ENCODE peak calls at places on chromosomes 6 and 20, in nine cellular contexts. P is HCT116, Y is PC-9, T is body of pancreas, E is A549, G is astrocyte, U is pancreas, L is kidney, Z is hepatocyte. B is an unnamed sample. For H3K9me3 and H3K4me1, the result is how much of the 10 kb centered on the place peaks cover.

GRCh38 chr6:41189968-41190367 is 11.0 kb downstream of the TREML2 start:
- DNase-seq in P (no peak), Y (no peak), T (no peak), E (no peak), G (no peak), U (no peak), L (no peak), Z (no peak), B (no peak)

GRCh38 chr6:111972714-111973678 is 80.9 kb upstream of the CCN6 start:
- DNase-seq in P (no peak), Y (peak), T (peak), E (peak), G (peak), U (no peak), L (peak), Z (peak), B (peak)

GRCh38 chr6:13711384-13711725 is 280 bp downstream of the RANBP9 start:
- DNase-seq in P (no peak), Y (no peak), T (no peak), E (no peak), G (peak), U (peak), L (peak), Z (no peak), B (no peak)

GRCh38 chr6:40504274-40504673 is 82.9 kb downstream of the LRFN2 start:
- DNase-seq in P (peak), Y (no peak), T (no peak), E (no peak), G (no peak), U (no peak), L (no peak), Z (no peak), B (no peak)

GRCh38 chr20:8431538-8432434 is 299.7 kb downstream of the PLCB1 start:
- DNase-seq in P (no peak), Y (no peak), T (no peak), E (no peak), G (no peak), U (peak), L (peak), Z (peak), B (peak)

GRCh38 chr6:162852810-162853577 is 125.2 kb downstream of the PACRG start:
- DNase-seq in P (no peak), Y (no peak), T (no peak), E (no peak), G (no peak), U (no peak), L (peak), Z (no peak), B (no peak)

GRCh38 chr6:4180653-4181255 is 45.4 kb upstream of the ECI2 start:
- DNase-seq in P (peak), Y (no peak), T (peak), E (no peak), G (peak), U (no peak), L (no peak), Z (no peak), B (no peak)

GRCh38 chr6:131949909-131950766 is 1.0 kb downstream of the CCN2 start:
- DNase-seq in P (peak), Y (no peak), T (peak), E (peak), G (peak), U (peak), L (peak), Z (peak), B (peak)

GRCh38 chr20:48165401-48165685 is 380.1 kb upstream of the SULF2 start:
- DNase-seq in P (no peak), Y (no peak), T (peak), E (no peak), G (no peak), U (no peak), L (no peak), Z (no peak), B (no peak)

GRCh38 chr6:18307006-18307405 is 42.7 kb upstream of the DEK start:
- DNase-seq in P (no peak), Y (peak), T (no peak), E (no peak), G (peak), U (no peak), L (no peak), Z (no peak), B (no peak)

GRCh38 chr6:51569594-51569993 is 517.8 kb downstream of the PKHD1 start:
- DNase-seq in P (no peak), Y (no peak), T (no peak), E (no peak), G (no peak), U (no peak), L (no peak), Z (no peak), B (no peak)

GRCh38 chr6:42117843-42118161 is 24.6 kb downstream of the C6orf132 start:
- DNase-seq in P (no peak), Y (no peak), T (no peak), E (no peak), G (no peak), U (peak), L (no peak), Z (no peak), B (no peak)

GRCh38 chr20:56299362-56299761 is 50.8 kb downstream of the MC3R start:
- DNase-seq in P (no peak), Y (no peak), T (no peak), E (no peak), G (no peak), U (no peak), L (no peak), Z (no peak), B (no peak)

GRCh38 chr6:10347561-10348327 is 67.1 kb downstream of the TFAP2A start:
- DNase-seq in P (peak), Y (peak), T (no peak), E (peak), G (peak), U (no peak), L (no peak), Z (peak), B (no peak)

GRCh38 chr6:37804676-37805075 is 14.9 kb upstream of the ZFAND3 start:
- DNase-seq in P (no peak), Y (no peak), T (no peak), E (no peak), G (no peak), U (no peak), L (no peak), Z (no peak), B (no peak)

GRCh38 chr6:86858970-86859369 is 78.4 kb upstream of the HTR1E start:
- DNase-seq in P (no peak), Y (no peak), T (no peak), E (no peak), G (no peak), U (no peak), L (no peak), Z (no peak), B (no peak)

GRCh38 chr6:85864453-85865401 is 222.0 kb upstream of the SYNCRIP start:
- DNase-seq in P (no peak), Y (no peak), T (peak), E (no peak), G (no peak), U (no peak), L (no peak), Z (peak), B (no peak)

GRCh38 chr20:47110819-47111218 is 216.2 kb downstream of the EYA2 start:
- DNase-seq in P (no peak), Y (no peak), T (no peak), E (no peak), G (no peak), U (no peak), L (no peak), Z (no peak), B (no peak)

GRCh38 chr6:4693158-4693557 is 83.0 kb upstream of the CDYL start:
- DNase-seq in P (no peak), Y (no peak), T (no peak), E (no peak), G (no peak), U (no peak), L (no peak), Z (no peak), B (no peak)

GRCh38 chr20:36035720-36036119 is 67.3 kb downstream of the CNBD2 start:
- DNase-seq in P (no peak), Y (peak), T (no peak), E (no peak), G (peak), U (no peak), L (no peak), Z (no peak), B (no peak)

GRCh38 chr20:51462566-51463276 is 79.8 kb downstream of the NFATC2 start:
- DNase-seq in P (no peak), Y (no peak), T (peak), E (no peak), G (peak), U (no peak), L (peak), Z (peak), B (peak)

GRCh38 chr20:51536116-51537069 is 6.1 kb downstream of the NFATC2 start:
- DNase-seq in P (no peak), Y (no peak), T (peak), E (no peak), G (no peak), U (no peak), L (no peak), Z (no peak), B (no peak)

GRCh38 chr20:4585104-4585753 is 136.5 kb upstream of the PRND start:
- DNase-seq in P (no peak), Y (no peak), T (no peak), E (no peak), G (no peak), U (no peak), L (no peak), Z (no peak), B (no peak)

GRCh38 chr6:33169286-33170175 is 22.7 kb downstream of the COL11A2 start:
- DNase-seq in P (no peak), Y (no peak), T (no peak), E (no peak), G (no peak), U (no peak), L (no peak), Z (no peak), B (no peak)

GRCh38 chr6:39057251-39058155 is 8.9 kb downstream of the GLP1R start:
- DNase-seq in P (no peak), Y (no peak), T (no peak), E (no peak), G (no peak), U (no peak), L (no peak), Z (no peak), B (no peak)

GRCh38 chr6:722608-723007 is 29.7 kb upstream of the EXOC2 start:
- DNase-seq in P (no peak), Y (no peak), T (no peak), E (no peak), G (peak), U (no peak), L (no peak), Z (no peak), B (no peak)

GRCh38 chr6:23446394-23447001 is 679.5 kb upstream of the NRSN1 start:
- DNase-seq in P (peak), Y (no peak), T (no peak), E (peak), G (peak), U (no peak), L (no peak), Z (peak), B (no peak)

GRCh38 chr6:126063512-126064146 is 77.3 kb downstream of the TRMT11 start:
- DNase-seq in P (no peak), Y (no peak), T (no peak), E (no peak), G (peak), U (no peak), L (no peak), Z (peak), B (no peak)

GRCh38 chr6:29631860-29632731 is 887 bp downstream of the GABBR1 start:
- DNase-seq in P (no peak), Y (no peak), T (peak), E (peak), G (peak), U (peak), L (peak), Z (peak), B (peak)

GRCh38 chr20:41339957-41340326 is 679 bp upstream of the LPIN3 start:
- DNase-seq in P (peak), Y (peak), T (peak), E (peak), G (peak), U (peak), L (peak), Z (peak), B (peak)

GRCh38 chr6:88967891-88968290 is 4.5 kb upstream of the RNGTT start:
- DNase-seq in P (no peak), Y (no peak), T (no peak), E (no peak), G (no peak), U (no peak), L (no peak), Z (no peak), B (no peak)

GRCh38 chr6:101397199-101397598 is 3.7 kb downstream of the GRIK2 start:
- DNase-seq in P (no peak), Y (no peak), T (no peak), E (no peak), G (peak), U (no peak), L (no peak), Z (no peak), B (no peak)

GRCh38 chr6:113967777-113968176 is 3.2 kb downstream of the HDAC2 start:
- DNase-seq in P (no peak), Y (no peak), T (no peak), E (no peak), G (no peak), U (no peak), L (no peak), Z (no peak), B (no peak)

GRCh38 chr6:137193256-137194070 is 20.0 kb upstream of the IL22RA2 start:
- DNase-seq in P (no peak), Y (peak), T (no peak), E (no peak), G (no peak), U (no peak), L (no peak), Z (no peak), B (no peak)

GRCh38 chr6:137191670-137192069 is 18.2 kb upstream of the IL22RA2 start:
- DNase-seq in P (no peak), Y (no peak), T (no peak), E (no peak), G (no peak), U (no peak), L (no peak), Z (no peak), B (no peak)

GRCh38 chr6:137191238-137191637 is 17.8 kb upstream of the IL22RA2 start:
- DNase-seq in P (no peak), Y (no peak), T (no peak), E (no peak), G (no peak), U (no peak), L (no peak), Z (no peak), B (no peak)

GRCh38 chr6:137188855-137189254 is 15.4 kb upstream of the IL22RA2 start:
- DNase-seq in P (peak), Y (no peak), T (no peak), E (no peak), G (peak), U (no peak), L (no peak), Z (no peak), B (no peak)

DNA sequence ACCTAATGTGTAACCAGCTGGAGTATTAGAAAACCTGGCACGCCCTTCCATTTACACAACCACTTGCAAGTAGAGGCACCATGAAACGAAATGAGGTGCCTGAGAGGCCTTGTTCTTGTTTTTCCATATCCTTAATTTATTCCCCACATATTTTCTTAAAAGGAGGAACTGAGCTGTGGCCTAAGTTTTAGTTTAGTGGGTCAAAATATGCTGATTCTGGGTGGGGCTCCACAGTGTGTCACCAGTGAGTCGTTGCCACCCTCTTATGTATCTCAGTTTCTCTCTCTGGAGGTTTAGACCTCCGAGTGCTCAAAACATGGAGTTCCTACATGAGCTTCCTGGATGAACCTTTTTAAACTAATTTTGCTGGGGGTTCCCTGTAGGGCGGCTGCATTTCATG is 17.3 kb upstream of the IL22RA2 start:
- DNase-seq in P (no peak), Y (no peak), T (no peak), E (no peak), G (no peak), U (no peak), L (no peak), Z (no peak), B (no peak)
- H3K9me3 ChIP-seq in P (under half), Y (under half), T (under half), E (under half), G (under half), U (under half), L (under half), Z (under half), B (under half)

GRCh38 chr6:72042088-72042487 is 155.7 kb downstream of the RIMS1 start:
- DNase-seq in P (no peak), Y (no peak), T (no peak), E (no peak), G (no peak), U (no peak), L (no peak), Z (peak), B (no peak)
- TF ChIP-seq CTCF in P (no peak), Y (no peak), T (no peak), E (no peak), G (no peak), U (no peak), L (no peak), Z (peak), B (no peak)

GRCh38 chr6:7200598-7201443 is 93.1 kb downstream of the RREB1 start:
- DNase-seq in P (no peak), Y (peak), T (peak), E (no peak), G (no peak), U (peak), L (no peak), Z (peak), B (no peak)

GRCh38 chr6:7197752-7198151 is 90.0 kb downstream of the RREB1 start:
- DNase-seq in P (no peak), Y (no peak), T (no peak), E (no peak), G (no peak), U (no peak), L (no peak), Z (no peak), B (no peak)

GRCh38 chr6:7196685-7197283 is 89.0 kb downstream of the RREB1 start:
- DNase-seq in P (no peak), Y (no peak), T (no peak), E (no peak), G (no peak), U (no peak), L (no peak), Z (no peak), B (no peak)

GRCh38 chr6:7201444-7201731 is 93.6 kb downstream of the RREB1 start:
- DNase-seq in P (no peak), Y (no peak), T (no peak), E (no peak), G (no peak), U (no peak), L (no peak), Z (no peak), B (no peak)

DNA sequence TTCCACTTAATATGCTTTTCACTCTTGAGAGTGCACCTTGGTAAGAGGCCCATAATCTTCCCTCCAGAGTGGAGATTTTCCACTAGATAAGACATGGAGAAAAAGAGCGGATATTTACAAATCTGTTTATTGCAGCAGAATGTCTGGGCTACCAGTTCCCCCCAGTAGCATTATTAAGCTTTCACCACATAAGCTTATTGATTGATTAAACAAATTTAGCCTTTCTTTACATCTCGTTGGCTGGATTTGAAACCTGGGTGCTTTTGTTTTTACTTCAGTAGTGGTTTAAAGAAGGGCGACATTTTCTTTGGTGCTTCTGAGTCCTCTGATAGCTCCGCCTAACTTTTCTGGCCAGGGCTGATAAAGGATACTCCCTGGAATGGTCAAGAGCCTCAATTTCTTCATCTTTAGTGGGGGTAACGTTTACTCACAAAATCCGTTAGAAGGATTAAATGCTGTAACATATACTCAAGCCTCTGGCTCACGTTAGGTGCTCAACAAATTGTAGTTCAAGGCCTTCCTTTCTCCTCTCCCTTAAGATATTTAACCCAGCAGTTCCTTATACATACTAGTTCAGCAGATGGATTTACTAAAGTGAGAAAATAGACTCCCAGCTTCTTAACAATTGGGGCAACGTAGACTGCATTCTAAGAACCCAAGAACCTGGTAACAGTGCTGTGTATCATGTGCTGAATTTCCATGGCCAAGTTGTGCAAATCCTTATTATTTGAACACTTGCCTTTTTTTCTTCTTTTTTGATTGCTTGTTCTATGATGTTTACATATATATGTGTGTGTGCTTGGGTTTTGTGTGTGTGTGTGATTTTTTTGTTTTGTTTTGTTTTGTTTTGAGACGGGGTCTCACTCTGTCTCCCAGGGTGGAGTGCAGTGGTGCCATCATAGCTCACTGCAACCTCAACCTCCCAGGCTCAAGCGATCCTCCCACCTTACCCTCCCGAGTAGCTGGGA is 91.4 kb downstream of the RREB1 start:
- DNase-seq in P (no peak), Y (no peak), T (no peak), E (no peak), G (no peak), U (no peak), L (no peak), Z (no peak), B (no peak)
- H3K4me1 ChIP-seq in P (under half), Y (under half), T (half or more), E (under half), G (under half), U (under half), L (under half), Z (under half), B (under half)

GRCh38 chr6:137192821-137193220 is 19.4 kb upstream of the IL22RA2 start:
- DNase-seq in P (no peak), Y (no peak), T (no peak), E (no peak), G (no peak), U (no peak), L (no peak), Z (no peak), B (no peak)
- H3K9me3 ChIP-seq in P (under half), Y (under half), T (under half), E (under half), G (under half), U (under half), L (under half), Z (under half), B (under half)

GRCh38 chr6:144216668-144217218 is 66.4 kb downstream of the STX11 start:
- DNase-seq in P (no peak), Y (no peak), T (no peak), E (peak), G (no peak), U (peak), L (peak), Z (no peak), B (no peak)
- TF ChIP-seq CTCF in P (no peak), Y (no peak), T (no peak), E (no peak), G (no peak), U (no peak), L (peak), Z (no peak), B (peak)

GRCh38 chr20:62552613-62553012 is 76.8 kb upstream of the GATA5 start:
- DNase-seq in P (no peak), Y (no peak), T (no peak), E (no peak), G (no peak), U (no peak), L (no peak), Z (no peak), B (no peak)
- H3K4me1 ChIP-seq in P (under half), Y (under half), T (under half), E (under half), G (under half), U (under half), L (under half), Z (under half), B (under half)

GRCh38 chr6:68458447-68458846 is 176.6 kb upstream of the ADGRB3 start:
- DNase-seq in P (no peak), Y (no peak), T (no peak), E (no peak), G (no peak), U (no peak), L (no peak), Z (no peak), B (no peak)
- H3K9me3 ChIP-seq in P (under half), Y (under half), T (under half), E (under half), G (under half), U (under half), L (under half), Z (under half), B (under half)

GRCh38 chr6:84568971-84569370 is 195.4 kb downstream of the TBX18 start:
- DNase-seq in P (peak), Y (no peak), T (no peak), E (no peak), G (peak), U (no peak), L (no peak), Z (peak), B (no peak)
- TF ChIP-seq CTCF in P (peak), Y (no peak), T (no peak), E (peak), G (peak), U (no peak), L (no peak), Z (peak), B (no peak)

GRCh38 chr20:34560614-34561013 is 2.1 kb downstream of the MAP1LC3A start:
- DNase-seq in P (no peak), Y (no peak), T (no peak), E (no peak), G (no peak), U (no peak), L (peak), Z (no peak), B (no peak)
- H3K4me1 ChIP-seq in P (under half), Y (under half), T (under half), E (under half), G (under half), U (under half), L (under half), Z (under half), B (under half)